ENCODE peak calls at places on chromosomes 1 and 21, in five cellular contexts. I is heart right ventricle, L is HCT116, Y is heart left ventricle, X is aorta. W is an unnamed sample.

GRCh38 chr1:77424236-77424635 is 142.4 kb downstream of the AK5 start:
- DNase-seq in I (no peak), L (no peak), Y (no peak), X (no peak), W (no peak)

GRCh38 chr1:167640051-167640450 is 10.0 kb downstream of the RCSD1 start:
- DNase-seq in I (no peak), L (no peak), Y (no peak), X (no peak), W (no peak)

GRCh38 chr1:18646091-18646775 is 15.6 kb downstream of the PAX7 start:
- DNase-seq in I (no peak), L (no peak), Y (no peak), X (no peak), W (no peak)

GRCh38 chr1:82152356-82153281 is 351.9 kb downstream of the ADGRL2 start:
- DNase-seq in I (no peak), L (no peak), Y (no peak), X (no peak), W (no peak)

GRCh38 chr1:246121533-246121932 is 385.5 kb downstream of the SMYD3 start:
- DNase-seq in I (no peak), L (no peak), Y (no peak), X (no peak), W (no peak)

GRCh38 chr1:153023109-153023508 is 7.9 kb upstream of the SPRR1B start:
- DNase-seq in I (no peak), L (no peak), Y (no peak), X (no peak), W (no peak)

GRCh38 chr1:11515403-11516300 is 36.7 kb downstream of the DISP3 start:
- DNase-seq in I (no peak), L (no peak), Y (no peak), X (peak; percentile 35), W (no peak)

GRCh38 chr1:77954521-77954920 is 24.4 kb downstream of the FUBP1 start:
- DNase-seq in I (no peak), L (no peak), Y (no peak), X (no peak), W (no peak)

GRCh38 chr1:197099444-197099843 is 32.4 kb upstream of the F13B start:
- DNase-seq in I (no peak), L (no peak), Y (no peak), X (no peak), W (no peak)

GRCh38 chr1:19909392-19909791 is 14.0 kb downstream of the PLA2G2E start:
- DNase-seq in I (no peak), L (no peak), Y (no peak), X (no peak), W (no peak)

GRCh38 chr1:9326596-9326995 is 33.9 kb downstream of the SPSB1 start:
- DNase-seq in I (no peak), L (no peak), Y (no peak), X (peak; percentile 74), W (no peak)

GRCh38 chr1:212858461-212859265 is 588 bp downstream of the FLVCR1 start:
- DNase-seq in I (peak; percentile 16), L (no peak), Y (peak; percentile 28), X (no peak), W (peak; percentile 51)

GRCh38 chr21:41168391-41169257 is 664 bp downstream of the BACE2 start:
- DNase-seq in I (peak; percentile 48), L (no peak), Y (peak; percentile 59), X (peak; percentile 78), W (peak; percentile 4)

GRCh38 chr1:203028784-203029553 is 2.7 kb downstream of the PPFIA4 start:
- DNase-seq in I (no peak), L (no peak), Y (peak; percentile 67), X (no peak), W (no peak)

GRCh38 chr1:30242722-30243465 is 480.5 kb downstream of the MATN1 start:
- DNase-seq in I (no peak), L (no peak), Y (no peak), X (no peak), W (no peak)

GRCh38 chr1:83901547-83902155 is 97.3 kb downstream of the TTLL7 start:
- DNase-seq in I (no peak), L (no peak), Y (no peak), X (no peak), W (no peak)

GRCh38 chr1:205066221-205066818 is 17.9 kb downstream of the TMEM81 start:
- DNase-seq in I (no peak), L (peak; percentile 10), Y (no peak), X (no peak), W (no peak)

GRCh38 chr1:114505148-114505561 is 5.8 kb downstream of the TRIM33 start:
- DNase-seq in I (no peak), L (no peak), Y (no peak), X (no peak), W (no peak)

GRCh38 chr1:78683079-78683478 is 33.4 kb downstream of the IFI44 start:
- DNase-seq in I (no peak), L (no peak), Y (no peak), X (no peak), W (no peak)

GRCh38 chr21:14583629-14584251 is 37.6 kb upstream of the SAMSN1 start:
- DNase-seq in I (no peak), L (no peak), Y (no peak), X (no peak), W (no peak)

GRCh38 chr1:48106049-48106448 is 108.9 kb upstream of the TRABD2B start:
- DNase-seq in I (no peak), L (no peak), Y (no peak), X (no peak), W (no peak)

GRCh38 chr21:34822957-34823356 is 154.2 kb downstream of the CLIC6 start:
- DNase-seq in I (no peak), L (no peak), Y (no peak), X (no peak), W (no peak)

GRCh38 chr1:30315185-30315960 is 408.0 kb downstream of the MATN1 start:
- DNase-seq in I (no peak), L (peak; percentile 10), Y (no peak), X (no peak), W (no peak)

GRCh38 chr1:82227696-82228095 is 427.0 kb downstream of the ADGRL2 start:
- DNase-seq in I (no peak), L (no peak), Y (no peak), X (no peak), W (no peak)

GRCh38 chr1:60162941-60163340 is 89.4 kb upstream of the C1orf87 start:
- DNase-seq in I (no peak), L (no peak), Y (no peak), X (no peak), W (no peak)

GRCh38 chr21:26843912-26844257 is 1.3 kb downstream of the ADAMTS1 start:
- DNase-seq in I (no peak), L (no peak), Y (no peak), X (no peak), W (no peak)

GRCh38 chr1:232629250-232630046 is 485 bp downstream of the SIPA1L2 start:
- DNase-seq in I (peak; percentile 54), L (no peak), Y (peak; percentile 60), X (peak; percentile 64), W (no peak)

DNA sequence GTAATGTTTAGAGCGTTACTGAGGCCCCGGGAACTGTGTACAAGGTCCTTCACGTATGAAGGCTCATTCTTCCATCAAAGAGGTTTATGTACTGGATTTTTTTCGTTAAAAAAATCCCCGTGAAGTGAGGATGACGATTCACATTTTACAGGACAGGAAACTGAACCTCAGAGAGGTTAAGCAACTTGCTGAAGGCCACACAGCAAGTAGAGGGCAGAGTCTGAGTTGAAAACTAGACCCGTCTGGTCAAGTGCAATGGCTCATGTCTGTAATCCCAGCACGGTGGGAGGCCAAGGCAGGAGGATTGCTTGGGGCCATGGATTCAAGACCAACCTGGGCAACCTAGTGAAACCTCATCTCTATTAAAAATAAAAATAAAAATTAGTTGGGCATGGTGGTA is 140.2 kb downstream of the KAZN start:
- DNase-seq in I (no peak), L (no peak), Y (no peak), X (no peak), W (no peak)
- H3K27me3 ChIP-seq in I (peaks cover 45% of the 10 kb centered on the region), L (peaks cover 4% of the 10 kb centered on the region), Y (peaks cover 17% of the 10 kb centered on the region), X (no peaks in the 10 kb centered on the region), W (no peaks in the 10 kb centered on the region)

GRCh38 chr1:32758177-32758794 is 55.7 kb upstream of the SYNC start:
- DNase-seq in I (no peak), L (no peak), Y (no peak), X (no peak), W (no peak)
- H3K4me3 ChIP-seq in I (no peak overlapping the region), L (peak overlapping the region; percentile 55), Y (no peak overlapping the region), X (no peak overlapping the region), W (no peak overlapping the region)

DNA sequence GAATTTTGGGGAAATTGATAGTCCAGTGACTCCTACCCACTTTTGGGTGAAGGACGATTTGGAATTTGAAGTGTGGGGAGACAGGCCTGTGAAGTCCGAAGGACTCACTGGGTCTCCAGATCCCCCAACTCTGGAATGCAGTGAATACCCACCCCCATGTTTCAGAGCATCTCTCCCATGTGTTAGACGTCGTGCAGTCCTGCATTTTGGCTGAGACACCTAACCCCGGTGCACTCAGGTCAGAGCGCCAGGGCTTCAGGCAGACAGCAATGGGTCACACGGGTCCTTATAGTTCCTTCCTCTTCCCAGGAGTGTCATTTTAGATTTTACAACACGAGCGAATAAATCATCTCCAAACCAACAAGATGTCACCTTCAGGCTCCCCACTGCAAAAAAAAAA is 5.1 kb downstream of the PRRX1 start:
- DNase-seq in I (no peak), L (no peak), Y (no peak), X (no peak), W (no peak)
- H3K27me3 ChIP-seq in I (peaks cover 96% of the 10 kb centered on the region), L (no peaks in the 10 kb centered on the region), Y (peaks cover 2% of the 10 kb centered on the region), X (no peaks in the 10 kb centered on the region), W (peaks cover 58% of the 10 kb centered on the region)

GRCh38 chr21:45883090-45883489 is 98.5 kb upstream of the COL6A1 start:
- DNase-seq in I (no peak), L (no peak), Y (no peak), X (no peak), W (no peak)

GRCh38 chr21:45882641-45883040 is 98.9 kb upstream of the COL6A1 start:
- DNase-seq in I (no peak), L (no peak), Y (no peak), X (no peak), W (no peak)

GRCh38 chr21:45877160-45877438 is 104.5 kb upstream of the COL6A1 start:
- DNase-seq in I (no peak), L (no peak), Y (peak; percentile 4), X (peak; percentile 18), W (no peak)

GRCh38 chr21:45877821-45878469 is 103.6 kb upstream of the COL6A1 start:
- DNase-seq in I (no peak), L (no peak), Y (peak; percentile 21), X (peak; percentile 41), W (no peak)

DNA sequence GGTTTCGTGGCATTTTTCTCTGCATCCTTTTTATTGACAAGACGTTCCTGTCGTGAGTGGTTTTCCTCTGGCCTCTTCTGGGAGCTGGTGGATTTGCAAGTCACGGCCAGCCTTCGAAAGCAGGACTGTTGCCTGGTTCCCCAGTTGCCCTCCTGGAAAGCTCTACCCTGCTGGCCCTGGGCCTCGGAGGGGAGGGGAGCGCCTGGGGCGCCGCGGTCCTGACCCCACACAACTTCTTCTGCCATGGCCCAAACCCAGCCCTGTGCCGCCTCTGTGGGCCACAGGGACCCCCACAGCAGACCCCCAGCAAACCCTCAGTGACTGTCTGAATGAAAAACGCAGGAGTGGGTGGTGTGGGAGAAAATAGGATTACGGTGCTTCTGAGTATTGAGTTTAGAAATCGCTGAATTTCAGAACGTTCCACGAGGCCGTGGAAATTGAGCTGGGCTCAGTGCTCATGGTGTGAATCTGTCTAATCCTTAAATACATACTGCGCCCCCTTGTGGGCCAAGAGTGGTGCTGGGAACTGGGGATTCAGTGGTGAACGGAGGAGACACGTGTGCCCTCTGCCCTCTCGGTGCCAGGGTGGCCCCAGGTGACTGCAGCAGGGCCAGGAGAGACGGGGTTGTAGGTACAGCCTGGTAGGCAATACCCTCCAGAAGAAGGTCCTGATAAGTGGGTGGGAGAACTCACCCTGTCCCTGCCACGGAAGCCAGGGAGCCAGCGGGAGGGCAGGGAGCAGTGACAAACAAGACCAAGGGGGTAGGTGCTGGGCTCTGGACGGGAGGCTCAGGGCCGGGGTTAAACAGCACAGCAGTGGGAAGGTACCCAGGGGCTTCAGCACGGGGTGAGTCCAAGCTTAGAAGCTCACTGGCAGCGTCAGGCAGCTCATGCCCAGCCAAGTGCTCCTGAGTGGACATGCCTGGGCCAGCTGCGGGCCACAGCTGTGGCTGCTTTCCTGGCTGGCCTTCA is 101.2 kb upstream of the COL6A1 start:
- DNase-seq in I (peak; percentile 65), L (peak; percentile 69), Y (peak; percentile 70), X (peak; percentile 78), W (peak; percentile 77)
- H3K4me3 ChIP-seq in I (no peak overlapping the region), L (no peak overlapping the region), Y (no peak overlapping the region), X (no peak overlapping the region), W (no peak overlapping the region)

W was measured in CD4-positive, CD25-positive, alpha-beta regulatory T cell.